ENCODE peak calls at places on chromosomes 11 and 22, in seven cellular contexts. T is iris pigment epithelial cell; N is HT-29; H is activated T-cell treated with anti-CD3 and anti-CD28 coated beads, Interleukin-2, amount 50 U/mL, for 1 hour; V is CD8-positive, alpha-beta T cell; Y is stimulated activated CD4-positive, alpha-beta T cell treated with anti-CD3 and anti-CD28 coated beads, TNF-alpha, amount 100 ng/mL, for 1 hour; X is sciatic nerve. A is an unnamed sample.

GRCh38 chr11:106765849-106766248 is 252.4 kb downstream of the GUCY1A2 start:
- DNase-seq in X (no peak), N (no peak), V (no peak), Y (no peak), H (no peak), T (no peak), A (no peak)

GRCh38 chr22:39135092-39135896 is 17.2 kb downstream of the CBX7 start:
- DNase-seq in Y (no peak), H (peak; percentile 49), V (no peak), X (peak; percentile 61), N (peak; percentile 38), T (peak; percentile 20), A (peak; percentile 39)

GRCh38 chr11:9264381-9265210 is 554 bp downstream of the DENND5A start:
- DNase-seq in X (peak; percentile 77), Y (no peak), V (no peak), H (peak; percentile 44), N (no peak), T (peak; percentile 83), A (peak; percentile 70)

GRCh38 chr11:19160839-19161238 is 40.9 kb downstream of the CSRP3 start:
- DNase-seq in H (no peak), X (no peak), T (no peak), V (no peak), Y (no peak), N (no peak), A (no peak)

GRCh38 chr22:40694409-40694808 is 15.1 kb downstream of the MCHR1 start:
- DNase-seq in X (no peak), Y (no peak), T (no peak), V (no peak), H (no peak), N (no peak), A (no peak)

GRCh38 chr11:20105427-20105826 is 54.8 kb downstream of the DBX1 start:
- DNase-seq in V (no peak), H (no peak), T (no peak), Y (no peak), N (no peak), X (no peak), A (no peak)

GRCh38 chr11:113408887-113409286 is 21.3 kb downstream of the ANKK1 start:
- DNase-seq in T (no peak), Y (no peak), N (no peak), V (no peak), X (no peak), H (no peak), A (no peak)

GRCh38 chr11:763549-764321 is 13.6 kb downstream of the GATD1 start:
- DNase-seq in T (no peak), H (no peak), X (no peak), V (no peak), Y (no peak), N (no peak), A (no peak)

GRCh38 chr11:62392944-62393628 is 25.7 kb upstream of the SCGB1A1 start:
- DNase-seq in Y (no peak), X (peak; percentile 50), V (no peak), H (no peak), N (peak; percentile 77), T (no peak), A (peak; percentile 43)

GRCh38 chr11:41246399-41246745 is 213.1 kb downstream of the LRRC4C start:
- DNase-seq in Y (no peak), N (no peak), X (no peak), H (no peak), T (no peak), V (no peak), A (no peak)

GRCh38 chr22:29243874-29244446 is 23.8 kb downstream of the RHBDD3 start:
- DNase-seq in H (no peak), V (no peak), N (no peak), T (no peak), Y (no peak), X (no peak), A (no peak)

GRCh38 chr11:78202733-78203167 is 14.0 kb downstream of the USP35 start:
- DNase-seq in X (no peak), H (peak; percentile 71), V (peak; percentile 42), T (no peak), N (no peak), Y (peak; percentile 34), A (no peak)

GRCh38 chr11:104705475-104706195 is 192.6 kb downstream of the CASP12 start:
- DNase-seq in T (peak; percentile 70), V (peak; percentile 59), H (peak; percentile 44), N (no peak), X (peak; percentile 51), Y (peak; percentile 38), A (peak; percentile 8)

GRCh38 chr11:59802639-59803176 is 7.9 kb downstream of the MRPL16 start:
- DNase-seq in H (no peak), N (peak; percentile 87), V (peak; percentile 26), Y (no peak), T (peak; percentile 52), X (no peak), A (peak; percentile 44)

GRCh38 chr22:23684561-23685031 is 6.2 kb upstream of the RGL4 start:
- DNase-seq in H (no peak), V (no peak), N (peak; percentile 3), T (peak; percentile 6), X (no peak), Y (no peak), A (no peak)

GRCh38 chr11:10285148-10285802 is 8.7 kb downstream of the SBF2 start:
- DNase-seq in Y (no peak), T (no peak), V (no peak), H (no peak), N (no peak), X (no peak), A (no peak)

GRCh38 chr22:33063611-33064010 is 5.4 kb upstream of the SYN3 start:
- DNase-seq in H (no peak), X (no peak), T (no peak), N (no peak), Y (no peak), V (no peak), A (no peak)

GRCh38 chr11:3215346-3216026 is 3.1 kb downstream of the MRGPRG start:
- DNase-seq in T (no peak), Y (no peak), H (no peak), N (no peak), X (peak; percentile 49), V (no peak), A (no peak)

GRCh38 chr11:14764899-14765527 is 121.4 kb downstream of the PDE3B start:
- DNase-seq in H (no peak), N (peak; percentile 49), X (no peak), Y (no peak), V (no peak), T (peak; percentile 76), A (peak; percentile 78)

GRCh38 chr11:64718084-64718779 is 4.8 kb downstream of the NRXN2 start:
- DNase-seq in H (no peak), Y (no peak), V (no peak), N (no peak), X (no peak), T (no peak), A (no peak)

GRCh38 chr11:99638073-99638553 is 617.4 kb downstream of the CNTN5 start:
- DNase-seq in V (no peak), T (no peak), N (no peak), X (no peak), H (no peak), Y (no peak), A (no peak)

GRCh38 chr22:27639180-27640086 is 162.1 kb downstream of the MN1 start:
- DNase-seq in T (no peak), N (no peak), V (no peak), Y (no peak), H (no peak), X (no peak), A (no peak)

GRCh38 chr11:1276061-1276790 is 33.2 kb downstream of the TOLLIP start:
- DNase-seq in Y (no peak), N (no peak), X (no peak), T (no peak), H (no peak), V (no peak), A (no peak)

GRCh38 chr22:19176175-19176630 is 2.3 kb downstream of the SLC25A1 start:
- DNase-seq in H (no peak), Y (no peak), V (no peak), N (no peak), X (no peak), T (no peak), A (no peak)

GRCh38 chr11:22536036-22536435 is 89.6 kb downstream of the FANCF start:
- DNase-seq in X (no peak), V (no peak), T (peak; percentile 31), Y (no peak), N (no peak), H (no peak), A (peak; percentile 52)

GRCh38 chr22:20130319-20130718 is 1.3 kb upstream of the ZDHHC8 start:
- DNase-seq in X (no peak), H (peak; percentile 35), N (peak; percentile 86), V (no peak), Y (no peak), T (no peak), A (no peak)

GRCh38 chr11:76459299-76459698 is 14.5 kb downstream of the EMSY start:
- DNase-seq in H (no peak), X (no peak), N (peak; percentile 66), Y (no peak), V (no peak), T (peak; percentile 3), A (peak; percentile 9)

GRCh38 chr11:9344046-9344680 is 29.8 kb upstream of the TMEM41B start:
- DNase-seq in Y (no peak), T (no peak), N (no peak), V (no peak), X (no peak), H (no peak), A (no peak)

GRCh38 chr11:74633406-74634393 is 41.3 kb downstream of the POLD3 start:
- DNase-seq in Y (no peak), T (no peak), X (no peak), V (no peak), N (peak; percentile 37), H (no peak), A (no peak)

GRCh38 chr11:19393119-19393518 is 152.4 kb upstream of the E2F8 start:
- DNase-seq in H (no peak), V (no peak), Y (no peak), X (no peak), N (no peak), T (no peak), A (no peak)

GRCh38 chr11:2898366-2899079 is 12.9 kb upstream of the CDKN1C start:
- DNase-seq in N (peak; percentile 70), V (peak; percentile 55), Y (peak; percentile 34), X (no peak), T (peak; percentile 93), H (peak; percentile 52), A (peak; percentile 81)

GRCh38 chr22:50481440-50482106 is at the start of gene ADM2:
- DNase-seq in T (no peak), H (peak; percentile 75), Y (peak; percentile 41), X (no peak), N (no peak), V (peak; percentile 60), A (no peak)

GRCh38 chr11:64040684-64041267 is 5.0 kb downstream of the FLRT1 start:
- DNase-seq in V (no peak), H (no peak), Y (no peak), T (no peak), N (peak; percentile 44), X (no peak), A (no peak)

A was measured in mammary epithelial cell.